ENCODE peak calls at places on chromosomes 16 and 17, in five cellular contexts. W is activated CD4-positive, alpha-beta T cell treated with anti-CD3 and anti-CD28 coated beads for 48 hours; E is neural crest cell; O is heart left ventricle; H is breast epithelium. I is an unnamed sample.

GRCh38 chr17:29140051-29140582 is 40.1 kb downstream of the MYO18A start:
- DNase-seq in W (peak), O (peak), E (peak), H (no peak), I (peak)

GRCh38 chr17:47803751-47804150 is 17.8 kb downstream of the OSBPL7 start:
- DNase-seq in O (no peak), H (no peak), E (no peak), W (no peak), I (no peak)

GRCh38 chr16:18932243-18932997 is 6.2 kb upstream of the SMG1 start:
- DNase-seq in O (no peak), E (no peak), W (no peak), H (no peak), I (peak)

GRCh38 chr17:73104450-73104849 is 12.0 kb upstream of the SLC39A11 start:
- DNase-seq in W (no peak), H (no peak), E (no peak), O (no peak), I (no peak)

GRCh38 chr17:39608601-39609000 is 881 bp upstream of the NEUROD2 start:
- DNase-seq in O (no peak), E (no peak), W (peak), H (no peak), I (no peak)

GRCh38 chr16:87365021-87365713 is 18.4 kb downstream of the FBXO31 start:
- DNase-seq in O (peak), E (no peak), W (no peak), H (no peak), I (no peak)

GRCh38 chr17:75645889-75646625 is 12.8 kb downstream of the SMIM5 start:
- DNase-seq in E (no peak), H (peak), W (no peak), O (no peak), I (no peak)

GRCh38 chr16:75072239-75072947 is 44.2 kb downstream of the LDHD start:
- DNase-seq in W (no peak), O (no peak), H (no peak), E (no peak), I (no peak)

GRCh38 chr17:56597495-56597990 is 4.0 kb downstream of the NOG start:
- DNase-seq in E (peak), H (no peak), W (peak), O (no peak), I (peak)

GRCh38 chr17:67258836-67259468 is 14.0 kb upstream of the HELZ start:
- DNase-seq in H (no peak), E (no peak), O (no peak), W (peak), I (no peak)

GRCh38 chr17:7840875-7841274 is 6.9 kb downstream of the KDM6B start:
- DNase-seq in E (no peak), H (no peak), O (no peak), W (no peak), I (no peak)

GRCh38 chr16:27356794-27357193 is 43.0 kb downstream of the IL4R start:
- DNase-seq in E (no peak), H (no peak), O (no peak), W (no peak), I (no peak)

GRCh38 chr17:784143-784542 is 2.0 kb downstream of the MRM3 start:
- DNase-seq in H (no peak), E (no peak), W (no peak), O (no peak), I (no peak)

GRCh38 chr17:64291268-64291851 is 28.3 kb upstream of the TEX2 start:
- DNase-seq in E (no peak), H (no peak), W (peak), O (no peak), I (no peak)

GRCh38 chr16:10485698-10486382 is 94.6 kb downstream of the EMP2 start:
- DNase-seq in H (no peak), W (no peak), O (no peak), E (no peak), I (no peak)

GRCh38 chr17:40479754-40480480 is 21.5 kb downstream of the TNS4 start:
- DNase-seq in W (peak), E (no peak), O (no peak), H (no peak), I (no peak)

GRCh38 chr16:1296688-1297412 is 12.6 kb upstream of the UBE2I start:
- DNase-seq in H (peak), O (no peak), W (peak), E (no peak), I (no peak)

GRCh38 chr16:85709766-85710423 is 21.1 kb upstream of the GINS2 start:
- DNase-seq in E (no peak), O (no peak), W (no peak), H (no peak), I (no peak)

GRCh38 chr17:83053021-83053778 is 26.2 kb upstream of the METRNL start:
- DNase-seq in O (no peak), W (no peak), E (no peak), H (no peak), I (no peak)

GRCh38 chr16:49376206-49376605 is 2.6 kb downstream of the C16orf78 start:
- DNase-seq in O (no peak), H (no peak), W (no peak), E (no peak), I (no peak)

GRCh38 chr16:74275031-74275636 is 21.5 kb upstream of the PSMD7 start:
- DNase-seq in W (no peak), H (no peak), E (no peak), O (no peak), I (no peak)

GRCh38 chr17:44210342-44211192 is 8.9 kb downstream of the UBTF start:
- DNase-seq in H (peak), O (peak), E (peak), W (peak), I (peak)

GRCh38 chr16:11107781-11108465 is 148.1 kb downstream of the SOCS1 start:
- DNase-seq in O (no peak), H (no peak), W (no peak), E (no peak), I (no peak)

GRCh38 chr17:58176200-58176599 is 9.4 kb downstream of the OR4D2 start:
- DNase-seq in E (no peak), O (no peak), H (no peak), W (no peak), I (peak)

I was measured in neuronal stem cell.